ENCODE peak calls at places on chromosomes 12 and 14, in five cellular contexts. M is CD4-positive, alpha-beta memory T cell; E is mucosa of descending colon; T is NCI-H526; K is ascending aorta. C is an unnamed sample.

GRCh38 chr12:3837049-3837448 is 36.1 kb downstream of the PARP11 start:
- DNase-seq in M (no peak), E (no peak), T (no peak), K (no peak), C (no peak)

GRCh38 chr14:73248294-73248868 is 11.1 kb downstream of the PAPLN start:
- DNase-seq in M (no peak), E (no peak), T (no peak), K (no peak), C (no peak)

GRCh38 chr12:117352260-117352659 is 9.2 kb downstream of the NOS1 start:
- DNase-seq in M (no peak), E (no peak), T (no peak), K (no peak), C (no peak)

GRCh38 chr12:31732926-31733548 is 4.2 kb upstream of the AMN1 start:
- DNase-seq in M (no peak), E (no peak), T (no peak), K (no peak), C (no peak)

GRCh38 chr14:92880851-92881250 is 42.1 kb upstream of the CHGA start:
- DNase-seq in M (no peak), E (peak), T (peak), K (no peak), C (no peak)

GRCh38 chr12:39448038-39448437 is 5.1 kb upstream of the KIF21A start:
- DNase-seq in M (no peak), E (no peak), T (no peak), K (no peak), C (no peak)

GRCh38 chr12:65664715-65665250 is 159.5 kb upstream of the HMGA2 start:
- DNase-seq in M (no peak), E (no peak), T (no peak), K (no peak), C (no peak)

GRCh38 chr14:37237094-37237493 is 39.4 kb downstream of the MIPOL1 start:
- DNase-seq in M (no peak), E (no peak), T (no peak), K (no peak), C (no peak)

GRCh38 chr12:64610660-64611429 is 550 bp downstream of the RASSF3 start:
- DNase-seq in M (peak), E (peak), T (peak), K (peak), C (peak)

GRCh38 chr14:26775765-26776577 is 178.1 kb upstream of the NOVA1 start:
- DNase-seq in M (no peak), E (no peak), T (no peak), K (no peak), C (no peak)

GRCh38 chr12:24795699-24796385 is 153.1 kb downstream of the BCAT1 start:
- DNase-seq in M (peak), E (no peak), T (no peak), K (no peak), C (no peak)

GRCh38 chr14:58730793-58731464 is 93.2 kb downstream of the DACT1 start:
- DNase-seq in M (no peak), E (no peak), T (no peak), K (no peak), C (no peak)

GRCh38 chr14:104894331-104895206 is 29.5 kb downstream of the CEP170B start:
- DNase-seq in M (no peak), E (no peak), T (no peak), K (peak), C (no peak)

GRCh38 chr12:48069253-48069652 is 36.6 kb downstream of the SENP1 start:
- DNase-seq in M (no peak), E (no peak), T (no peak), K (no peak), C (no peak)

GRCh38 chr12:126144603-126145002 is 1079.4 kb downstream of the AACS start:
- DNase-seq in M (no peak), E (no peak), T (no peak), K (no peak), C (no peak)

GRCh38 chr14:87896393-87897380 is 96.3 kb downstream of the GALC start:
- DNase-seq in M (peak), E (peak), T (peak), K (no peak), C (no peak)

GRCh38 chr12:62446741-62447452 is 19.7 kb upstream of the MON2 start:
- DNase-seq in M (no peak), E (no peak), T (no peak), K (no peak), C (no peak)

GRCh38 chr14:44107156-44107555 is 399.9 kb downstream of the FSCB start:
- DNase-seq in M (no peak), E (no peak), T (no peak), K (no peak), C (no peak)

GRCh38 chr12:15679146-15679545 is 110.0 kb downstream of the EPS8 start:
- DNase-seq in M (no peak), E (no peak), T (no peak), K (no peak), C (no peak)

GRCh38 chr14:44778562-44778961 is 183.2 kb downstream of the KLHL28 start:
- DNase-seq in M (no peak), E (no peak), T (no peak), K (no peak), C (no peak)

GRCh38 chr12:13371367-13371766 is 174.8 kb downstream of the EMP1 start:
- DNase-seq in M (no peak), E (no peak), T (no peak), K (no peak), C (no peak)

C was measured in activated naive CD8-positive, alpha-beta T cell treated with anti-CD3 and anti-CD28 coated beads, Interleukin-2, amount 10 ng/mL, durations not matched to agents 7 days and 5 days.